ENCODE peak calls at places on chromosomes 11 and 22, in five cellular contexts. V is uterus, C is natural killer cell, J is GM06990, T is mesothelial cell of epicardium. D is an unnamed sample.

GRCh38 chr11:8373519-8374432 is 110.1 kb upstream of the LMO1 start:
- DNase-seq in V (no peak), C (no peak), J (no peak), T (no peak), D (peak)

GRCh38 chr11:75536786-75537629 is 11.3 kb upstream of the GDPD5 start:
- DNase-seq in V (no peak), C (peak), J (peak), T (no peak), D (no peak)

GRCh38 chr11:2298131-2298794 is 3.5 kb downstream of the C11orf21 start:
- DNase-seq in V (no peak), C (peak), J (no peak), T (no peak), D (peak)

GRCh38 chr11:119207300-119207570 is 1.1 kb downstream of the CBL start:
- DNase-seq in V (no peak), C (no peak), J (no peak), T (no peak), D (no peak)

GRCh38 chr22:22974795-22975580 is 87.4 kb downstream of the IGLL5 start:
- DNase-seq in V (no peak), C (no peak), J (no peak), T (no peak), D (no peak)

GRCh38 chr11:2077061-2077802 is 62.0 kb downstream of the IGF2 start:
- DNase-seq in V (no peak), C (no peak), J (no peak), T (no peak), D (no peak)

GRCh38 chr11:114085965-114086364 is 26.5 kb downstream of the ZBTB16 start:
- DNase-seq in V (no peak), C (no peak), J (no peak), T (no peak), D (no peak)

GRCh38 chr11:62770778-62771143 is 435 bp upstream of the TAF6L start:
- DNase-seq in V (peak), C (no peak), J (peak), T (no peak), D (no peak)

GRCh38 chr11:1837171-1838076 is 1.4 kb upstream of the TNNI2 start:
- DNase-seq in V (peak), C (peak), J (peak), T (peak), D (peak)

GRCh38 chr22:27474711-27475547 is 326.6 kb downstream of the MN1 start:
- DNase-seq in V (peak), C (no peak), J (no peak), T (peak), D (no peak)

GRCh38 chr11:59555601-59556114 is 44.3 kb downstream of the OR4D9 start:
- DNase-seq in V (no peak), C (no peak), J (peak), T (no peak), D (no peak)

GRCh38 chr11:27291954-27292641 is 70.9 kb downstream of the CCDC34 start:
- DNase-seq in V (no peak), C (no peak), J (no peak), T (no peak), D (no peak)

GRCh38 chr22:43867839-43868652 is 5.7 kb upstream of the SULT4A1 start:
- DNase-seq in V (no peak), C (no peak), J (no peak), T (peak), D (no peak)

GRCh38 chr11:59358020-59358419 is 675 bp upstream of the OR5AN1 start:
- DNase-seq in V (no peak), C (no peak), J (no peak), T (no peak), D (no peak)

GRCh38 chr11:117970400-117971024 is 15.7 kb upstream of the IL10RA start:
- DNase-seq in V (no peak), C (no peak), J (no peak), T (no peak), D (no peak)

GRCh38 chr22:47899894-47900293 is 1137.4 kb downstream of the TBC1D22A start:
- DNase-seq in V (no peak), C (no peak), J (no peak), T (no peak), D (peak)

GRCh38 chr22:41648431-41648830 is 27.3 kb downstream of the XRCC6 start:
- DNase-seq in V (no peak), C (no peak), J (no peak), T (no peak), D (no peak)

GRCh38 chr11:66915046-66915832 is 42.9 kb downstream of the PC start:
- DNase-seq in V (no peak), C (no peak), J (no peak), T (no peak), D (no peak)

GRCh38 chr22:49197500-49197899 is 630.2 kb downstream of the BRD1 start:
- DNase-seq in V (peak), C (no peak), J (no peak), T (peak), D (peak)

GRCh38 chr11:11574373-11574772 is 47.4 kb downstream of the GALNT18 start:
- DNase-seq in V (no peak), C (no peak), J (no peak), T (no peak), D (peak)

GRCh38 chr11:19536131-19536530 is 176.5 kb upstream of the NAV2 start:
- DNase-seq in V (no peak), C (no peak), J (no peak), T (no peak), D (no peak)

GRCh38 chr11:69643646-69644045 is 2.7 kb downstream of the CCND1 start:
- DNase-seq in V (no peak), C (no peak), J (no peak), T (no peak), D (peak)
- TF ChIP-seq CTCF in V (no peak), C (peak), J (no peak), T (peak), D (peak)

DNA sequence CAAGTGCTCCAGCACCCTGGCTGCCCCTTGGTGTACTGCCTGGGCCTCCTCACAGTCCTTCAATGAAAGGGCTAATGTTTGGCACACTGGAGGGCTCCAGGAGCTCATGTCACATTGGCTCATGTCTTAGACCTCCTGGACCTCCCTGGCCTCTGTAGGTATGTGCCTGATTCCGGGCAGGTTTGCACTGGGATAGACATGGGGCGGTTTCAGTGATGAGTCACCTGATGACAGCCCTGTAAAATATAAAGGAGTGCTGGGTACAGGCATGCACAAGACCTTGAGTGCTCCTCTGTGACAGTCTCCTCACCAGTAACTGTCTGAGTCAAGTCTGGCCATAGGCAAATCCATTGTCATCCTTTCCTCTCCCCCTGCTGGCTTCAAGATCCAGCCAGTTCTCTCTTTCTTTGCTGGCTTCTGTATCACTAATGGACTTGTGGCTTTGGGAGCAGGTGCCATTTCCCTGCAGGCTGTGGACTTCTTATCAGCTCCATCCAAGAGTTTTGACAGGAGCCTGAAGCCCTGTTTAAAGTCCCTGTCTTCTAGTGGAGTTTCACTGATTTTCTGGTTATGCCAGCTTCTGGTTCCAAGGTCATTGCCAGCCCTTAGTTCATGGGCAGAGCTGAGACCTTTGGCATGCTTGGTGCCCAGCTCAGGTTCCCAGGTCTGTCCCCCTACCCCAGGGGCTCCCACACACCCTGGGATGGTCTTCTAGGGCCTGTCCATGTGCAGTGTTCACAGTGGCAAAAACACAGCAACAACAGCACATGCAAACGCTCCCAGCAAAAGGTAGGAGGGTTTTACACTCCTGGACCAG is 22.7 kb upstream of the P2RY2 start:
- DNase-seq in V (no peak), C (no peak), J (no peak), T (no peak), D (no peak)
- TF ChIP-seq CTCF in V (no peak), C (no peak), J (no peak), T (no peak), D (no peak)

DNA sequence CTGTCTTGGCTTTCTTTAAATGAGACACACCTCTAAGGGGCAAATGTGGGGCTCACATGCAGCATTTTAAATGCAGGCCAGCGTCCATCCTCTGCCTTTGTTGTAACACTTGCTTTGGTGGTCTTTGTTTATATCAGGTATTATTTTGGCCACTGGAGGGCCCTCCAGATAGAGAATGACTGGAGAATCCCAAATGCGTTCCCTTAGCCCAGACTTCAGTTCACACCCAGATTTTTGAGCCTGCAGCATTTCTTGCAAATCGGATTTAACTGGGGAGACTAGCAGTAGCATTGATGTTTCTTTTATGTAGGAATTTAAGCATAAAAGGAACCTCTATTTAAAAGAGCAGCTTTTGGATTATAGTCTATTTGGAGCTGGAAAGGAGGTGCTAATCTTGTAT is 200.2 kb upstream of the SORL1-AS1 start:
- DNase-seq in V (no peak), C (no peak), J (no peak), T (no peak), D (no peak)
- TF ChIP-seq CTCF in V (peak), C (no peak), J (peak), T (peak), D (peak)

GRCh38 chr22:24189249-24190158 is 8.2 kb downstream of the SUSD2 start:
- DNase-seq in V (peak), C (no peak), J (no peak), T (no peak), D (peak)
- TF ChIP-seq CTCF in V (peak), C (peak), J (peak), T (peak), D (peak)

GRCh38 chr11:12981879-12982531 is 27.1 kb upstream of the RASSF10 start:
- DNase-seq in V (no peak), C (no peak), J (no peak), T (no peak), D (no peak)
- TF ChIP-seq CTCF in V (no peak), C (no peak), J (no peak), T (no peak), D (peak)

D was measured in type B pancreatic cell.